ENCODE peak calls at places on chromosomes 13 and 19, in seven cellular contexts. G is breast epithelium, U is esophagus muscularis mucosa, Y is IMR-90, Q is A549, E is tibial nerve, D is body of pancreas. L is an unnamed sample. For H3K4me1, the result is how much of the 10 kb centered on the place peaks cover.

GRCh38 chr13:54029226-54029625 is 1000.6 kb downstream of the OLFM4 start:
- DNase-seq in G (no peak), U (no peak), Y (no peak), Q (peak), E (no peak), D (no peak), L (no peak)

GRCh38 chr13:58843567-58843966 is 1212.0 kb downstream of the PCDH17 start:
- DNase-seq in G (no peak), U (no peak), Y (no peak), Q (no peak), E (no peak), D (no peak), L (no peak)

GRCh38 chr13:46106839-46107371 is 2.1 kb upstream of the CPB2 start:
- DNase-seq in G (no peak), U (no peak), Y (no peak), Q (no peak), E (no peak), D (no peak), L (no peak)

GRCh38 chr19:16824658-16825311 is 4.4 kb upstream of the SIN3B start:
- DNase-seq in G (no peak), U (no peak), Y (peak), Q (no peak), E (no peak), D (no peak), L (no peak)

GRCh38 chr13:59898066-59898465 is 265.7 kb downstream of the DIAPH3 start:
- DNase-seq in G (no peak), U (no peak), Y (no peak), Q (no peak), E (no peak), D (no peak), L (no peak)

GRCh38 chr19:52336976-52337375 is 933 bp downstream of the ZNF610 start:
- DNase-seq in G (no peak), U (no peak), Y (peak), Q (no peak), E (no peak), D (no peak), L (no peak)

GRCh38 chr19:43534811-43535761 is 2.1 kb downstream of the ZNF575 start:
- DNase-seq in G (peak), U (no peak), Y (peak), Q (peak), E (peak), D (peak), L (peak)

GRCh38 chr13:37491661-37492060 is 106.9 kb downstream of the POSTN start:
- DNase-seq in G (no peak), U (no peak), Y (no peak), Q (no peak), E (no peak), D (no peak), L (no peak)

GRCh38 chr19:2032296-2032941 is 16.9 kb upstream of the BTBD2 start:
- DNase-seq in G (peak), U (peak), Y (peak), Q (peak), E (peak), D (peak), L (peak)

GRCh38 chr13:98650376-98651107 is 73.6 kb upstream of the STK24 start:
- DNase-seq in G (peak), U (no peak), Y (no peak), Q (no peak), E (no peak), D (peak), L (peak)

GRCh38 chr19:38448225-38448624 is 14.7 kb downstream of the RYR1 start:
- DNase-seq in G (no peak), U (no peak), Y (no peak), Q (no peak), E (no peak), D (no peak), L (no peak)

GRCh38 chr19:2507109-2507508 is 31.2 kb downstream of the GADD45B start:
- DNase-seq in G (peak), U (no peak), Y (peak), Q (peak), E (no peak), D (peak), L (peak)

GRCh38 chr19:34712606-34713261 is 21.3 kb upstream of the ZNF181 start:
- DNase-seq in G (no peak), U (no peak), Y (peak), Q (peak), E (peak), D (peak), L (peak)

GRCh38 chr13:33205804-33206221 is 79.7 kb downstream of the STARD13 start:
- DNase-seq in G (no peak), U (peak), Y (peak), Q (no peak), E (no peak), D (peak), L (no peak)

GRCh38 chr13:84609716-84610115 is 727.4 kb upstream of the SLITRK1 start:
- DNase-seq in G (no peak), U (no peak), Y (peak), Q (peak), E (no peak), D (no peak), L (no peak)

GRCh38 chr13:112752211-112752610 is 62.4 kb downstream of the ATP11A start:
- DNase-seq in G (no peak), U (no peak), Y (no peak), Q (no peak), E (no peak), D (no peak), L (no peak)

GRCh38 chr19:3409346-3410064 is 43.1 kb downstream of the NFIC start:
- DNase-seq in G (peak), U (peak), Y (no peak), Q (no peak), E (peak), D (peak), L (no peak)

GRCh38 chr19:22527554-22527953 is 105.4 kb upstream of the ZNF98 start:
- DNase-seq in G (no peak), U (no peak), Y (no peak), Q (no peak), E (no peak), D (no peak), L (no peak)

GRCh38 chr19:51001495-51001894 is at the start of gene KLK8:
- DNase-seq in G (peak), U (no peak), Y (no peak), Q (no peak), E (no peak), D (no peak), L (no peak)

GRCh38 chr13:56735537-56735942 is 405.2 kb upstream of the PRR20A start:
- DNase-seq in G (no peak), U (no peak), Y (no peak), Q (no peak), E (no peak), D (no peak), L (no peak)

GRCh38 chr19:29694669-29695627 is 20.1 kb downstream of the C19orf12 start:
- DNase-seq in G (peak), U (peak), Y (peak), Q (peak), E (peak), D (peak), L (peak)

GRCh38 chr13:44231786-44232516 is 141.7 kb upstream of the SERP2 start:
- DNase-seq in G (peak), U (no peak), Y (peak), Q (peak), E (peak), D (peak), L (peak)

GRCh38 chr19:15418112-15418587 is 638 bp downstream of the AKAP8L start:
- DNase-seq in G (no peak), U (no peak), Y (no peak), Q (no peak), E (no peak), D (peak), L (no peak)

GRCh38 chr13:90890435-90890834 is 457.1 kb upstream of the MIR17HG start:
- DNase-seq in G (no peak), U (no peak), Y (no peak), Q (no peak), E (no peak), D (no peak), L (no peak)

GRCh38 chr19:17623224-17623935 is 64.8 kb downstream of the UNC13A start:
- DNase-seq in G (no peak), U (no peak), Y (no peak), Q (no peak), E (no peak), D (no peak), L (no peak)

GRCh38 chr13:51047434-51048165 is 63.5 kb downstream of the C13orf42 start:
- DNase-seq in G (no peak), U (peak), Y (no peak), Q (no peak), E (no peak), D (no peak), L (no peak)

GRCh38 chr19:16136185-16137067 is 7.1 kb upstream of the HSH2D start:
- DNase-seq in G (no peak), U (no peak), Y (no peak), Q (no peak), E (no peak), D (peak), L (no peak)

GRCh38 chr19:4007836-4008539 is 452 bp downstream of the PIAS4 start:
- DNase-seq in G (peak), U (no peak), Y (no peak), Q (no peak), E (peak), D (no peak), L (peak)

GRCh38 chr19:8722032-8722431 is 598 bp downstream of the OR2Z1 start:
- DNase-seq in G (no peak), U (no peak), Y (no peak), Q (no peak), E (no peak), D (no peak), L (no peak)

DNA sequence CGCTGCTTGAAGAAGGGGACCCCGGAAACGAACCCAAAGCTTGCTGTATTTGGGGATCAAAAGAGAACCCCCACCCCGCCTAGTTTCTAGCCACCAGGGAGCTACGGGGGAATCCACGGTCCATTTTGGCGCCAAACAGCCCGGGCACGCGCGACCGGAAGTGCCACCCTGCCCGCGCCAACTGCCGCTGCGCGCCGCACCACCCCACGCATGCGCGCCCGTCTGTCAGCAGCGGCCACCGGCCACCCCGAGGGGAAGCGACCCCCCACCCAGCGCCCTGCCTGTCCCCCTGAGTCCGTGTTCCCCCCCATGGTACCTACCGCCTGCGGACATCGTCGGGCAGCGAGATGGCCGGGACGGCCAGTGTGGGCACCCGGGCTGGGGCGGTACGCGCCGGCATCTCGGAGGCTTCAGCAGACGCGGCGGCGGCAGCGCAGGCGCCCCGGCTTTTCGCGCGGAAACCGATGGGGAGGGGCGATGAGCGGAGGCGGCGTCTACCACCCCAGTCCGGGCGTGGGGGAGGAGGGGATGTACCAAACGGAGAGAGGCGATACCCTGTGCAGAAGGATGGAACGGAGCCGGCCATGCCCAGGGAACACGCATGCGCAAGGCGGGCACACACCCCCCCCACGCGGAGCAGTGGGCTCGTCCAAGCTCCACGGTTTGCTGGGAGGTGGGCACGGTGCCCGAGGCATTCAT is at the start of gene DNMT1:
- DNase-seq in G (peak), U (peak), Y (peak), Q (peak), E (peak), D (peak), L (peak)
- TF ChIP-seq POLR2A in G (peak), U (peak), Y (peak), Q (peak), E (no peak), D (no peak), L (peak)

GRCh38 chr19:45710731-45711130 is 18.3 kb downstream of the QPCTL start:
- DNase-seq in G (no peak), U (no peak), Y (no peak), Q (no peak), E (no peak), D (no peak), L (no peak)

GRCh38 chr19:45705115-45705514 is 12.6 kb downstream of the QPCTL start:
- DNase-seq in G (no peak), U (no peak), Y (no peak), Q (no peak), E (no peak), D (no peak), L (no peak)

DNA sequence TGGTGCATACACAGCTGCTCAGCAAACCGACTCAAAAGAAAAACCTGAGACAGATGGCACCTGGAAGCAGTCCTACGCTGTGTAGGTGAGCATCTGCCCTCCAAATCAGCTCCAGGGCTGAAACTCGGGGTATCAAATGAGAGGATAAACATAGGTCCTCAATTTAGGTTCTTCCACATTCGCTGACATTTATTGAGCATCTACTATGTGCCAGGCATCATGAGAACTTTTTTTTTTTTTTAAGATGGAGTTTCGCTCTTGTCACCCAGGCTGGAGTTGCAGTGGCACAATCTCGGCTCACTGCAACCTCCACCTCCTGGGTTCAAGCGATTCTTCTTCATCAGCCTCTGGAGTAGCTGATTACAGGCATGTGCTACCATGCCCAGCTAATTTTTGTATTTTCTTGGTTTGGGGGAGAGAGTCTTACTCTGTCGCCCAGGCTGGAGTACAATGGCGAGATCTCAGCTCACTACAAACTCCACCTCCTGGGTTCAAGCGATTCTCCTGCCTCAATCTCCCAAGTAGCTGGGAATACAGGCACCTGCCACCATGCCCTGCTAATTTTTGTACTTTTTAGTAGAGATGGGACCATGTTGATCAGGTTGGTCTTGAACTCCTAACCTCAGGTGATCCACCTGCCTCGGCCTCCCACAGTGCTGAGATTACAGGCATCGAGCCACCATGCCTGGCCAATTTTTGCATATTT is 13.4 kb downstream of the QPCTL start:
- DNase-seq in G (no peak), U (no peak), Y (no peak), Q (no peak), E (no peak), D (no peak), L (no peak)
- H3K4me1 ChIP-seq in G (under half), U (under half), Y (under half), Q (under half), E (under half), D (under half), L (under half)

GRCh38 chr19:5696196-5697021 is 6.3 kb downstream of the RPL36 start:
- DNase-seq in G (no peak), U (no peak), Y (no peak), Q (no peak), E (no peak), D (no peak), L (no peak)

GRCh38 chr19:5693195-5694166 is 3.4 kb downstream of the RPL36 start:
- DNase-seq in G (no peak), U (no peak), Y (no peak), Q (no peak), E (no peak), D (no peak), L (peak)

GRCh38 chr19:5695649-5696195 is 5.6 kb downstream of the RPL36 start:
- DNase-seq in G (no peak), U (no peak), Y (no peak), Q (no peak), E (no peak), D (no peak), L (no peak)

GRCh38 chr19:5694167-5694951 is 4.3 kb downstream of the RPL36 start:
- DNase-seq in G (no peak), U (no peak), Y (no peak), Q (no peak), E (no peak), D (no peak), L (no peak)

GRCh38 chr19:5694952-5695648 is 5.0 kb downstream of the RPL36 start:
- DNase-seq in G (no peak), U (no peak), Y (no peak), Q (no peak), E (no peak), D (no peak), L (no peak)
- TF ChIP-seq POLR2A in G (no peak), U (no peak), Y (no peak), Q (no peak), E (no peak), D (no peak), L (no peak)

DNA sequence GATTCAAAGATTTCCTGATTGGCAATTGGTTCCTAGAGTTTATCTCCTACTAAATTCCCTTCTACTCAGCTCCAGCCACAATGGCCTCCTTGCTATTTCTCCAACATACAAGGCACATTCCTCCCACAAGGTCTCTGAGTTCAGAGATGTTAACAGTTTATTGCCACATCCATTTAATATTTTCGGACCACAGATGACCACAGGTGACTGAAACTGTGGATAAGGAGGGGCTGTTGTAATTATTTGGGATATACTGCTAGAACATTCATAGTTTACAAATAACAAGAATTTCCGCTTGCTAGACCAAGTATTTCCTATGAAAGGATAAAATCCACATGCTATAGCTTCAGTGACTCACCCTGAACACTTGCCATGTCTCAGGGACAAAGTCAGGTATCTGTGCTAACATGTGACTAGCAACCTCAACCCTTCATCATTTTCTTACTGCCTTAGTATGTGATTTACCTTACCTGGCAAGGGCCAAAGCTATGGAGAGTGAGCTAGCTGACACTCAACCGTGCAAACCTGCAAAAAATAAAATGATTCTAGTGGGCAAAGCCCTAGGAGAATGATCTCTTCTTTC is 117.7 kb downstream of the TBC1D4 start:
- DNase-seq in G (no peak), U (no peak), Y (peak), Q (no peak), E (no peak), D (no peak), L (no peak)
- H3K4me1 ChIP-seq in G (under half), U (under half), Y (under half), Q (under half), E (under half), D (under half), L (under half)

DNA sequence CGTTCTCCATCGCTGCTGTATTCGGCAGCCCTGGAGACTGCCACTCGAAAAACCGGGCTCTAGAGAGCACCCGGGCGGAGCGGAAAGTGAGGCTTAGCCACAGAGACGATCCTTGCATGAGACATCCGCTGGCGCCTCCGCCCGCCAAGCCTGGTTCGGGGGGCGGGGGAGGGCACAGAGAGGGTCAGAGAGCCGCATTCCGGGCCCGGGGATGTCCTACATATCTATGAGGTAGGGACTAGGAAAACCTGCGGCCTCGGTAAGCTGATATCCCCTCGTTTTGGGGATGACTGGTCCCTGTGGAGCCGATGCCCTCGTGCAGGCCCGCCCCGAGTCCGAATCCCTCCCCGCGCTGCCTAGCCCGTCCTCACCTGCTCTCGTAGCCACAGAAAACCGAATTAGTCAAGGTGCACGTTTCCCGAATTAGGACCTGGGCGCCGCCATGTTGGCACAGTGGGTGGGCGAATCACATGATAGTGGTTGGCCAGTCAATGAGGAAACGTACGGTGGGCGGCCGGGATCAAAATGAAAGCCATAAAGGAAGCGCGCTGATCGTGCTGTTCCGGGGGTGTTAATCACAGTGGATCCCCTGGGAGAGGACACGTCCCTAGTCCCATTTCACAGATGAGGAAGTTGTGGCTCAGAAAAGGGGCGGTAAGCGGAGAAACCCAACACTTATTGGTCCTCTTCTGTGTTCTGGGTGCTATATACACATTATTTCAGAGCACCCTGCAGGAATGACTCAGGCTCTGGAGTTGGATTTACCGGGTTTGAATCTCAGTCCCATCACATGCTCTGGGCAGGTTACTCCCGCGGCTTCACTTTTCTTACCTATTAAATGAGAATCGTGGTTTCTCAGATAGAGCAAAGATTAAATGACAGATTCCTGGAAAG is at the start of gene TRMT1:
- DNase-seq in G (peak), U (peak), Y (peak), Q (peak), E (peak), D (peak), L (peak)
- TF ChIP-seq POLR2A in G (no peak), U (no peak), Y (peak), Q (peak), E (no peak), D (no peak), L (peak)